ENCODE peak calls at places on chromosomes 13 and 19, in six cellular contexts. Q, M, G, C, X and E are unnamed samples.

GRCh38 chr13:113724780-113725315 is 34.2 kb upstream of the TMEM255B start:
- DNase-seq in Q (peak; percentile 38), M (peak; percentile 88), G (peak; percentile 82), C (peak; percentile 88), X (peak; percentile 86), E (peak; percentile 88)

GRCh38 chr13:36131215-36131930 is at the start of gene DCLK1:
- DNase-seq in Q (peak; percentile 33), M (peak; percentile 63), G (no peak), C (peak; percentile 84), X (peak; percentile 76), E (no peak)

GRCh38 chr19:51433092-51433491 is 15.7 kb upstream of the SIGLEC10 start:
- DNase-seq in Q (no peak), M (no peak), G (no peak), C (no peak), X (no peak), E (no peak)

GRCh38 chr13:113836917-113837553 is 26.8 kb downstream of the GAS6 start:
- DNase-seq in Q (peak; percentile 81), M (peak; percentile 60), G (no peak), C (peak; percentile 21), X (no peak), E (peak; percentile 46)

GRCh38 chr19:6103217-6103644 is 7.1 kb downstream of the RFX2 start:
- DNase-seq in Q (peak; percentile 63), M (no peak), G (no peak), C (no peak), X (no peak), E (no peak)

GRCh38 chr13:60627071-60627686 is 230.2 kb downstream of the TDRD3 start:
- DNase-seq in Q (peak; percentile 15), M (peak; percentile 73), G (no peak), C (peak; percentile 73), X (peak; percentile 73), E (peak; percentile 22)

GRCh38 chr13:91278888-91279287 is 68.6 kb upstream of the MIR17HG start:
- DNase-seq in Q (no peak), M (no peak), G (no peak), C (no peak), X (no peak), E (no peak)

GRCh38 chr13:99484405-99484981 is 16.8 kb upstream of the TM9SF2 start:
- DNase-seq in Q (peak; percentile 32), M (no peak), G (no peak), C (no peak), X (no peak), E (no peak)

GRCh38 chr19:21947775-21948174 is 63.0 kb downstream of the ZNF208 start:
- DNase-seq in Q (no peak), M (peak; percentile 0), G (no peak), C (no peak), X (no peak), E (no peak)

GRCh38 chr19:16371540-16371986 is 46.9 kb downstream of the KLF2 start:
- DNase-seq in Q (no peak), M (no peak), G (peak; percentile 87), C (no peak), X (no peak), E (peak; percentile 76)

GRCh38 chr19:39307822-39308530 is 11.8 kb downstream of the IFNL1 start:
- DNase-seq in Q (no peak), M (no peak), G (no peak), C (peak; percentile 47), X (peak; percentile 67), E (peak; percentile 24)

GRCh38 chr19:1068111-1069001 is 1.4 kb downstream of the ARHGAP45 start:
- DNase-seq in Q (no peak), M (no peak), G (peak; percentile 64), C (no peak), X (no peak), E (peak; percentile 72)

GRCh38 chr19:32453736-32454135 is 48.2 kb downstream of the DPY19L3 start:
- DNase-seq in Q (no peak), M (no peak), G (no peak), C (no peak), X (no peak), E (no peak)

GRCh38 chr13:79786176-79786575 is 305.2 kb downstream of the NDFIP2 start:
- DNase-seq in Q (no peak), M (no peak), G (no peak), C (no peak), X (no peak), E (no peak)

GRCh38 chr13:32384702-32385101 is 43.2 kb downstream of the N4BP2L1 start:
- DNase-seq in Q (no peak), M (no peak), G (no peak), C (no peak), X (no peak), E (no peak)

DNA sequence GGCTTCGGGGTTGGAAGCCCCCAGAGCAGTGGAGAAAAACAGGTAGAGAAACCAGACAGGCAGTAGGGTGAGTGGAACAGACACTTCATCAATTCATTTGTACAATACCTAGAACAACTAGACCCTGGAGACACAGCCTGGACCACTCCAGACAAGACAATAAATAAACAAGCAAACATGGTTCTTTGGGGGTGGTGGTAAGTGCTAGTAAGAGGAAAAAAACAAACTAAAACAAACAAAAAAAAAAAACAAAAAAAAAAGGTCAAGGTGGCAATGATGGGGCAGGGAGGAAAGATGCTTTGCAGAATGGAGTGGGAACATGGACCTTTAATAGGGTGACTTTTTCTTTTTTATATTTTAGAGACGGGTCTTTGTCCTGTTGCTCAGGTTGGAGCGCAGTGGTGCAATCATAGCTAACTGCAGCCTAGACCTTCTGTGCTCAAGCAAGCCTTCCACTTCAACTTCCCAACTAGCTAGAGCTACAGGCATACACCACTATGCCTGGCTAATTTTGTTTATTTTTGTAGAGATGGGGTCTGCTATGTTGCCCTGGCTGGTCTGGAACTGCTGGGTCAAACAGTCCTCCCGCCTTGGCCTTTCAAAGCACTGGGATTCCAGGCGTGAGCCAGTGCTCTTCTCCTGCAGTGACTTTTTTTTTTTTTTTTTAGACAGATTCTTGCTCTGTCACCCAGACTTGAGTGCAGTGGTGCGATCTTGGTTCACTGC is 3.1 kb downstream of the JUNB start:
- DNase-seq in Q (no peak), M (no peak), G (no peak), C (no peak), X (no peak), E (no peak)
- TF ChIP-seq CTCF in Q (no peak), M (no peak), G (no peak), C (no peak), X (no peak), E (no peak)

GRCh38 chr19:7524523-7524922 is 2.1 kb downstream of the MCOLN1 start:
- DNase-seq in Q (no peak), M (no peak), G (no peak), C (no peak), X (no peak), E (no peak)

GRCh38 chr19:7522923-7523667 is 671 bp downstream of the MCOLN1 start:
- DNase-seq in Q (no peak), M (no peak), G (no peak), C (no peak), X (no peak), E (no peak)

GRCh38 chr19:7521551-7522071 is 813 bp upstream of the MCOLN1 start:
- DNase-seq in Q (no peak), M (no peak), G (no peak), C (no peak), X (no peak), E (no peak)

GRCh38 chr19:7520131-7521051 is 2.0 kb upstream of the MCOLN1 start:
- DNase-seq in Q (no peak), M (no peak), G (no peak), C (no peak), X (no peak), E (no peak)

DNA sequence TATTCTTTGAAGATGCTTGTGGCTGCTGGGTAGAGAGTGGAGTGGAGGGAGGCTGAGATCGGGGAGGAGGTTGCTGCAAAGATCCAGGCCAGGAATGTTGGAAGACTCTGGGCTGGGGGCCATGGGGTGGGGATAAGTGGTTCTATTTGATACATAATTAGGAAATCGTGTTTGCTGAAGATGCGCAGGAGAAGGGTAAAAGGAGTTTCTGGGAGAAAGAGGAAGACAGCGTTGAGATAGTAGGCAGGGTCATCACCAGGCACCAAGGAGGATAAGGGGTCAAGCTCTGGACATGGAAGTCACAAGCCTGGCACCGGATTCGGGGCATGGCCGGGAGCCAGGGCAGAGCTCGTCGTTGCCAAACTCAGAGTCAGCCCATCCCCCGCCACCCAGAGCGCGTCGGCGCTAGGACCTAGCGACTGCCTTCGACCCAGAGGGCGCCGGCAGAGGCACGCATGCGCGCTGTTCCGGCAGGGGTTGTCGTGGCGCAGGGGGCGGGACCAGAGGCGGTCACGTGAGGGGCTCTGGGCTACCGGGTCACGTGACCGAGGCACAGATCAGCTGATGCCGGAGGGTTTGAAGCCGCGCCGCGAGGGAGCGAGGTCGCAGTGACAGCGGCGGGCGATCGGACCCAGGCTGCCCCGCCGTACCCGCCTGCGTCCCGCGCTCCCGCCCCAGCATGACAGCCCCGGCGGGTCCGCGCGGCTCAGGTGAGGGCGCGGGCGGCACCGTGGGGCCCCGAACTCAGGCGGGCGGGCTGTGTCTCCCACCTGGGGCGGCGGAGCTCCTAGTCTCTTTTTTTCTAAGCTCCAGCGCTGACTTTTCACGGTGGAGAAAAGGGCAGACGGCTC is at the start of gene MCOLN1:
- DNase-seq in Q (peak; percentile 95), M (peak; percentile 100), G (peak; percentile 98), C (peak; percentile 100), X (peak; percentile 98), E (peak; percentile 100)
- TF ChIP-seq CTCF in Q (no peak), M (no peak), G (no peak), C (no peak), X (no peak), E (no peak)

DNA sequence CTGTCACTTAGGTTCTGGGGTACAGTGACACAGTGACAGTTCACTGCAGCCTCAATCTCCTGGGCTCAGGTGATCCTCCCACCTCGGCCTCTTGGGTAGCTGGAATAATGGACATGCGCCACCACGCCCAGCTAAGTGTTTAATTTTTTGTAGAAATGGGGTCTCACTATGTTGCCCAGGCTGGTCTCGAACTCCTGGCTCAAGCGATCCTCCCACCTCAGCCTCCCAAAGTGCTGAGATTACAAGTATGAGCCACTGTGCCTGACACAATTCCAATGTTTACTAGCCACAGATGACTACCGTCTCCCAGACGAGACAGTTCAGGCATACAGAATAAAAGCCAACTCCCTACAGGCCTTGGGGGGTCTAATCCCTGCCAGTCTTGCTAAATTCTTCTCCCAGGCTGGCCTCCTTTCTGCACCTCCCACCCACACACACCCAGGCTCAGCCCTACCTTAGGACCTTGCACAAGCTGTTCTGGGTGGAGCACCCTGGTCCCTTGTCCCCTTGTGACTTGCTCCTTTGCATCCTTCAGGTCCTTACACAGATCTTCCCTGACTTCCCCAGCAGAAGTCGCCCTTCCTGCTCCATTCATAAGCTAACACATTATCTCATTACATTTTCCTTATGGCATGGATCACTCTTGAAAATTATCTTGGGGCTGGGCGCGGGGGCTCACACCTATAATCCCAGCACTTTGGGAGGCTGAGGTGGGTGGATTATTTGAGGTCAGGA is 106.4 kb downstream of the INSR start:
- DNase-seq in Q (no peak), M (no peak), G (no peak), C (no peak), X (no peak), E (no peak)
- TF ChIP-seq CTCF in Q (no peak), M (no peak), G (no peak), C (no peak), X (no peak), E (no peak)

DNA sequence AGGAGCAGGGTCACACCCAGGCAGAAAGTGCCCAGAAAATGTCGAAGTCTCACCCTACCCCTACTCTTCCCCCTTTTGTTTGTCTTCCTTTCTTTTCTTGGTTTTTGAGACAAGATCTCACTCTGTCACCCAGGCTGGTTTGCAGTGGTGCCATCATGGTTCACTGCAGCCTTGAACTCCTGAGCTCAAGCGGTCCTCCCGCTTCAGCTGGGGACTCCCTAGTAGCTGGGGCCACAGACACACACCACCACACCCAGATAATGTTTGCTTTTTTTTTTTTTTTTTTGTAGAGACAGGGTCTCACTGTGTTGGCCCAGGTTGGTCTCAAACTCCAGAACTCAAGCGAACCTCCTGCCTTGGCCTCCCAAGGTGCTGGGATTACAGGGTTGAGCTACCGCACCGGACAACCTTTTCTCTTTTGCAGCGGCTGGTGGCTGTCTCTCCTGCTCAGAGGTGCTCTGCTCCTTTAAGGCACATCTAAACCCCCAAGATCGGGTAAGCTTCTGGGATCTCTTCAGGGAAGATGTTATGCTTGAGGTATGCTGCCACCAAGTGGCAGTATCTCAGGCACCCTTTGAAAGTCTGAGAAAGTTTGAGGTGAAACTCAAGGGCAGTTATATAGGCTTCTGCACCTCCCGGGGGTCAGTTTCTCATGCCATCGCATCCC is 22.4 kb upstream of the EBI3 start:
- DNase-seq in Q (no peak), M (no peak), G (no peak), C (no peak), X (no peak), E (no peak)
- TF ChIP-seq CTCF in Q (peak; percentile 55), M (peak; percentile 26), G (no peak), C (no peak), X (peak; percentile 44), E (peak; percentile 24)